ENCODE peak calls at places on chromosomes 6 and 20, in five cellular contexts. H is NT2/D1, Y is HepG2, L is HEK293T, K is GM12878. F is an unnamed sample.

GRCh38 chr6:51350308-51350904 is 531.7 kb downstream of the TFAP2B start:
- DNase-seq in H (no peak), Y (no peak), L (no peak), K (no peak), F (no peak)

GRCh38 chr6:161918154-161918553 is 644.3 kb upstream of the AGPAT4 start:
- DNase-seq in H (no peak), Y (no peak), L (no peak), K (no peak), F (no peak)

GRCh38 chr6:120410586-120410985 is 923.7 kb downstream of the TBC1D32 start:
- DNase-seq in H (no peak), Y (no peak), L (no peak), K (no peak), F (no peak)

GRCh38 chr6:72850469-72850868 is 228.6 kb downstream of the KCNQ5 start:
- DNase-seq in H (no peak), Y (no peak), L (no peak), K (no peak), F (no peak)

GRCh38 chr6:8639928-8640649 is 204.7 kb upstream of the SLC35B3 start:
- DNase-seq in H (no peak), Y (peak; percentile 13), L (no peak), K (no peak), F (no peak)

GRCh38 chr6:56370591-56371198 is 123.3 kb upstream of the COL21A1 start:
- DNase-seq in H (no peak), Y (peak; percentile 58), L (no peak), K (peak; percentile 34), F (no peak)

GRCh38 chr20:57241592-57241991 is 24.8 kb downstream of the BMP7 start:
- DNase-seq in H (no peak), Y (no peak), L (no peak), K (no peak), F (no peak)

GRCh38 chr20:13141541-13141940 is 79.5 kb upstream of the ISM1 start:
- DNase-seq in H (no peak), Y (no peak), L (no peak), K (no peak), F (no peak)

GRCh38 chr6:55603987-55604386 is 25.0 kb upstream of the HMGCLL1 start:
- DNase-seq in H (no peak), Y (no peak), L (no peak), K (no peak), F (no peak)

GRCh38 chr20:59004493-59004762 is 2.6 kb downstream of the CTSZ start:
- DNase-seq in H (no peak), Y (no peak), L (no peak), K (no peak), F (no peak)

GRCh38 chr20:36957875-36958667 is 6.6 kb upstream of the SAMHD1 start:
- DNase-seq in H (no peak), Y (no peak), L (no peak), K (no peak), F (no peak)

GRCh38 chr6:6503186-6503585 is 85.3 kb upstream of the LY86 start:
- DNase-seq in H (no peak), Y (no peak), L (no peak), K (no peak), F (no peak)

GRCh38 chr20:18983796-18984195 is 170.2 kb downstream of the SCP2D1 start:
- DNase-seq in H (no peak), Y (no peak), L (no peak), K (no peak), F (no peak)

GRCh38 chr6:43476744-43477143 is 626 bp upstream of the TJAP1 start:
- DNase-seq in H (no peak), Y (no peak), L (no peak), K (no peak), F (no peak)

GRCh38 chr6:72363844-72364740 is 257.8 kb upstream of the KCNQ5 start:
- DNase-seq in H (no peak), Y (no peak), L (no peak), K (no peak), F (no peak)

GRCh38 chr6:15297895-15298590 is 52.2 kb downstream of the JARID2 start:
- DNase-seq in H (no peak), Y (no peak), L (no peak), K (no peak), F (peak; percentile 39)

GRCh38 chr6:139751179-139751578 is 376.7 kb upstream of the CITED2 start:
- DNase-seq in H (no peak), Y (no peak), L (no peak), K (no peak), F (no peak)

GRCh38 chr6:125273965-125274364 is 27.8 kb downstream of the HDDC2 start:
- DNase-seq in H (no peak), Y (no peak), L (no peak), K (no peak), F (no peak)

GRCh38 chr6:126923807-126924206 is 194.7 kb upstream of the RSPO3 start:
- DNase-seq in H (no peak), Y (no peak), L (no peak), K (no peak), F (no peak)

GRCh38 chr6:126927841-126928240 is 190.6 kb upstream of the RSPO3 start:
- DNase-seq in H (no peak), Y (no peak), L (no peak), K (no peak), F (no peak)

DNA sequence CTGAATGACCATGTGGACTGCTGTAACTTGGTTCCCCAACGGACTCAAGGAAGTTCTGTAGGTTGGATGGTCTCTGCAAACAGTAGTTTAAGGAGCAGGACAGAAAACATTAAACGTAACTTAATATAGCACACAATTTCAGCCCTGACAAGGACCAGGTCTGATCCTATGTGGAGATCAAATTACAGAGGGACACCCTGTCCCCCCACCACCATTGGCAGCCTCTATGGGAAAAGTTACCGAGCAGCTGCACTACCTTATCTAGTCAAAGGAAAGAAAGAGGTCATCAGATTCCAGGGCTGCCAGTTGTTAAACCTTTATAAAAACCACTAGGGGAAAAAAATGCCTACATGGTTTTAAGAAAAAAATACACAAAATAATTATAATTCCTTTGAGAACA is 191.5 kb upstream of the RSPO3 start:
- DNase-seq in H (no peak), Y (no peak), L (no peak), K (no peak), F (no peak)
- TF ChIP-seq SUZ12 in H (no peak), Y (no peak), L (no peak), K (no peak), F (no peak)

GRCh38 chr20:60008130-60008808 is 50.0 kb downstream of the CDH26 start:
- DNase-seq in H (no peak), Y (no peak), L (no peak), K (no peak), F (no peak)
- TF ChIP-seq SUZ12 in H (no peak), Y (no peak), L (no peak), K (no peak), F (no peak)

DNA sequence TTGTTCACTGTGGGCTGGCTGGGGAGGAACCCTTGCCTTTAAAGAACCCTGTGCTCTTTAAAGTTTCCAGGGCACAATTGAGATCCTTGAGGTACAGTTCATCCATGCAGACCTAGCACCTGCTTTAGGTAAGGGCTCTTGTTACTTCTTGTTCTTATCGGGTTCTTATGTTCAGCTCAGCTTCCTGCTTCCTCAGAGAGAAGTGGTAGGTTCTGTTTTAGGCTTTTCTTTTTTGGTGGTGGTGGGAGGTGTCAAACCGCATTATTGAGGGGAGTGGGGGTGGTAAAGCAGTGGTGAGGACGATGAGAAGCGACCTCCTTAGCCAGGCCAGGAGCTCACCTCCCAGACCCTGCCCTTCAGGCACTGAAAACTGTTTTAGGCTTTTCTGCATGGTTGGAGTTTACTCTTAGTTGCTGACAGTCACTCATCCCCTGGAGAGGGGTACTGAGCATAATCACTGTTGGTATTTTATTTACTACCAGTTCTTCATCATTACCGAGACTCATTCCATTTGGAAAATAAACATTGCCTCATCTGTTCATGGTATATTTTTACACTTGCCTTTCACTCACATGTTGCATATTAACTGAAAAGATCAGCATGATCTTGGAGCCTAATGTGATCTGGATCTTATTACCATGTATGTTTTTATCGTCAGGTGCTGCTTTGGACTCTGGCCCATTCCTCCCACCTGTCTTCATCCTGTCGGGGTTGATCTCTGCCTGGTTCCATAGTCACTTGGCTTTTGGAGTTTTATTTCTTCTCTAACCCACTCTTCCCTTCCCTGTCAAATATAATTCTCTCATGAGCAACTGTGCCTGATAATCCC is 35.4 kb downstream of the SLC16A10 start:
- DNase-seq in H (no peak), Y (no peak), L (no peak), K (no peak), F (no peak)
- TF ChIP-seq SUZ12 in H (no peak), Y (no peak), L (no peak), K (no peak), F (no peak)

GRCh38 chr6:113190170-113190569 is 667.0 kb upstream of the MARCKS start:
- DNase-seq in H (no peak), Y (no peak), L (no peak), K (no peak), F (no peak)

GRCh38 chr6:113194090-113194489 is 663.1 kb upstream of the MARCKS start:
- DNase-seq in H (no peak), Y (no peak), L (no peak), K (no peak), F (no peak)
- TF ChIP-seq SUZ12 in H (no peak), Y (no peak), L (no peak), K (no peak), F (no peak)

DNA sequence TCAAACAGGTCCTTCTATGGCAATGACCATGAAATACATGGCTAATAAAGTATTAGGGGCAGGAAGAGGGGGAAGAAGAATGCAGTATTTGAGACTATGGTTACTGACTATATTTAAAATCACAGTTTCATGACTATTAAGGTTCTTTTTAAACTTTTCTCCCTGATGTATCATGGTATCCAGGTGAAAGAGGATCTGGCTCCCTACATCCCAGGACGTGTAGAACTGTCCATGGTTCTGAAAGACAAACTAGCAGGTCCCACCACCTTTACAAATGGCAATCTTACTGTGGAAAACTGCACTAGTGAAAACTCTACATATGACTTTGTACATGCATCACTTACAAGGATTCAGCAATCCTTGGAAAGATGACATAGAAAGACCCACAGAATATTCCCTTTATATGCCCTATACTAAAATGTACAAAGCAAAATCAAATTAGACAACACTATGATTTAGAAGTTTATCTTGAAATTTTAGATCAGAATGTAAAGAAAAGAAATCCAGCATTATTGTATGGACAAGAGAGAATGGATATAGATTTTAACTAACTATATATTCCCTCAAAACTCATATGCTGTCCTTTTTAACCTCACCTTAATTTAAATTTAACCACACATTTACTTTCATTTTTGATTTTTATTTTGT is 33.5 kb downstream of the RPP21 start:
- DNase-seq in H (no peak), Y (peak; percentile 61), L (peak; percentile 35), K (no peak), F (no peak)
- TF ChIP-seq SUZ12 in H (no peak), Y (no peak), L (no peak), K (no peak), F (no peak)

GRCh38 chr6:28940294-28940858 is 16.6 kb upstream of the TRIM27 start:
- DNase-seq in H (peak; percentile 68), Y (peak; percentile 43), L (peak; percentile 34), K (peak; percentile 37), F (peak; percentile 50)
- TF ChIP-seq SUZ12 in H (no peak), Y (no peak), L (no peak), K (no peak), F (no peak)